ENCODE peak calls at places on chromosomes 13 and 19, in nine cellular contexts. One of them, this sample, is unnamed.

GRCh38 chr13:29458419-29458818 is 137.1 kb downstream of the SLC7A1 start:
- DNase-seq in choroid plexus epithelial cell: no peak
- DNase-seq in GM20000: no peak
- DNase-seq in AG04450: no peak
- DNase-seq in Calu3: no peak
- DNase-seq in kidney epithelial cell: no peak
- DNase-seq in thoracic aorta: no peak
- DNase-seq in heart left ventricle: no peak
- DNase-seq in A549: no peak
- DNase-seq in this sample: no peak

GRCh38 chr13:95745289-95745688 is 68.3 kb downstream of the DNAJC3 start:
- DNase-seq in choroid plexus epithelial cell: no peak
- DNase-seq in GM20000: no peak
- DNase-seq in AG04450: no peak
- DNase-seq in Calu3: no peak
- DNase-seq in kidney epithelial cell: no peak
- DNase-seq in thoracic aorta: no peak
- DNase-seq in heart left ventricle: no peak
- DNase-seq in A549: no peak
- DNase-seq in this sample: no peak

GRCh38 chr19:39582442-39582841 is 19.9 kb upstream of the LGALS13 start:
- DNase-seq in choroid plexus epithelial cell: no peak
- DNase-seq in GM20000: no peak
- DNase-seq in AG04450: no peak
- DNase-seq in Calu3: no peak
- DNase-seq in kidney epithelial cell: no peak
- DNase-seq in thoracic aorta: no peak
- DNase-seq in heart left ventricle: no peak
- DNase-seq in A549: no peak
- DNase-seq in this sample: no peak

GRCh38 chr19:48878219-48879024 is 6.2 kb downstream of the PPP1R15A start:
- DNase-seq in choroid plexus epithelial cell: peak
- DNase-seq in GM20000: no peak
- DNase-seq in AG04450: no peak
- DNase-seq in Calu3: no peak
- DNase-seq in kidney epithelial cell: no peak
- DNase-seq in thoracic aorta: peak
- DNase-seq in heart left ventricle: peak
- DNase-seq in A549: peak
- DNase-seq in this sample: peak

GRCh38 chr13:111316161-111316730 is 4.2 kb upstream of the TEX29 start:
- DNase-seq in choroid plexus epithelial cell: no peak
- DNase-seq in GM20000: no peak
- DNase-seq in AG04450: no peak
- DNase-seq in Calu3: no peak
- DNase-seq in kidney epithelial cell: no peak
- DNase-seq in thoracic aorta: no peak
- DNase-seq in heart left ventricle: no peak
- DNase-seq in A549: no peak
- DNase-seq in this sample: no peak

GRCh38 chr13:39313721-39314120 is 275.5 kb downstream of the NHLRC3 start:
- DNase-seq in choroid plexus epithelial cell: no peak
- DNase-seq in GM20000: no peak
- DNase-seq in AG04450: no peak
- DNase-seq in Calu3: no peak
- DNase-seq in kidney epithelial cell: no peak
- DNase-seq in thoracic aorta: no peak
- DNase-seq in heart left ventricle: no peak
- DNase-seq in A549: no peak
- DNase-seq in this sample: no peak

GRCh38 chr13:110310541-110311491 is 3.7 kb downstream of the COL4A2 start:
- DNase-seq in choroid plexus epithelial cell: no peak
- DNase-seq in GM20000: no peak
- DNase-seq in AG04450: no peak
- DNase-seq in Calu3: no peak
- DNase-seq in kidney epithelial cell: no peak
- DNase-seq in thoracic aorta: no peak
- DNase-seq in heart left ventricle: no peak
- DNase-seq in A549: no peak
- DNase-seq in this sample: no peak

GRCh38 chr19:51610576-51610975 is 19.6 kb downstream of the SIGLEC5 start:
- DNase-seq in choroid plexus epithelial cell: no peak
- DNase-seq in GM20000: no peak
- DNase-seq in AG04450: no peak
- DNase-seq in Calu3: no peak
- DNase-seq in kidney epithelial cell: no peak
- DNase-seq in thoracic aorta: no peak
- DNase-seq in heart left ventricle: no peak
- DNase-seq in A549: no peak
- DNase-seq in this sample: no peak

DNA sequence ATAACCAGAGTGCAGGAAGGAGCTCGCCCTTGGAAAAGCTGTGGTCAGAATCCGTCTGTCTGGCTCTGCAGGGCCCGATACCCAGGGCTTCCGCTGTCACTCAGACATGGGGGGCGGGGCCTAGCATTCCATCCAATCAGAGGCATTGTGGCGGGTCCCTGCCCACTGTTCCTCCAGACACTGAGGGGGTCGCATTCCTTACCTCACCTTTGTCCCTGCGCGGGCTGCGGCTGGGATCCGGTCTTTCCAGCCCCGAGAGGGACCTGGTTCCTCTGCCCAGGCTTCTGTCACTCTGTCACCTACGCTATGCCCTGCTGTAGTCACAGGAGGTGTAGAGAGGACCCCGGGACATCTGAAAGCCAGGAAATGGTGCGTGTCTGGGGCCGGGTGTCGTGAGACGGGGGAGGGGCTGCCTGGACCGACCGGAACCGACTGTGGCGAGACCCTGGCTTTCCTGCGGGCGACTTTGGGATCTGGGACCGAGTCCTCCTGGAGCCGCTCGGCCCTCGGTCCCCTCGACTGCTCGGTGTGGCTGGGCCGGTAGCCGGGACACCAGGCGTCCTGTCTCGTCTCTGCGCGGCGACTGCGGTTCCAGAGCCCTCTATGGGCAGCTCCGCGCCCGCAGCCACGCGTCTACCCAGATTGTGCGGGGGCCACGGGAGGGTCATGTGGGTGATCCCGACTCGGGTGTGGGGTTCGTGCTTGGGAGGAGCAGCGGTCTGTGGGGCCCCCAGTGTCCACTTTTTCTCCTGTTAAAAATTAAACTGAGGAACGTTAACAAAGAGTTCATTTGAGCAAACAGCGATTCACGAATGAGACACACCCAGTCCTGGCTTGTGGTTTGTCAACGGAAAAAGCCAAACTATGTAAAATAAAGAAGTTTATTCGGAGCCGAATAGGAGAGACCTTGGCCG is at the start of gene ZNF69:
- DNase-seq in choroid plexus epithelial cell: peak
- DNase-seq in GM20000: peak
- DNase-seq in AG04450: no peak
- DNase-seq in Calu3: peak
- DNase-seq in kidney epithelial cell: peak
- DNase-seq in thoracic aorta: peak
- DNase-seq in heart left ventricle: peak
- DNase-seq in A549: no peak
- DNase-seq in this sample: peak
- TF ChIP-seq CTCF in choroid plexus epithelial cell: peak
- TF ChIP-seq CTCF in GM20000: no peak
- TF ChIP-seq CTCF in AG04450: peak
- TF ChIP-seq CTCF in Calu3: no peak
- TF ChIP-seq CTCF in kidney epithelial cell: peak
- TF ChIP-seq CTCF in thoracic aorta: no peak
- TF ChIP-seq CTCF in heart left ventricle: no peak
- TF ChIP-seq CTCF in A549: no peak
- TF ChIP-seq CTCF in this sample: no peak

DNA sequence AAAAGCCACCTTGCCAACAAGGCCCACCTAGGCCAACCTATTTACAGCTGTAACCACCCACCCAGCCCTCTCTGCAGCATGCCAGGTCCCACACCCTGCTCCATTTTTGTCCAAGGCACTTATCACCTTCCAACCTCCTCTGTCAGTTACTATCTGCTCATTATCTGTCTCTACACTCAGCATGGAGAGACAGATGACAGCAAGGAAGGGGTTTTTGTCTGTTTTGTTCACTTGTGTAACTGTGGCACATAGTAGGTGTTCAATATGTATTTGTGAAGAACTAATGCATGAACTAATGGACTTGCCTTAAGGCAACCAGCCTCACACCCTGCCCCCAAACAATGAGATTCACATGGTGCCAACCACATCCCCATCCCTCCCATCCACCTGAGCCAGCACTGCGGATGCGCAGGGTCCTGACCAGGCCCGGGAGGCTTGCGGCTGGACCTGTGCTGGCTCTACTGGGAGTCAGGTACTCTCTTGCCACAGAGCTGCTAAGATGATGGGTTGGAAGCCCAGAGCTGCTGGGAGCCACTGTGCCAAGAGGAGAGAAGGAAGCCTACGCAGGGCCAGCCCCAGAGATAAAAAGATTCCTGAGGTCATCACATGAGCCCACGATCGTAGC is 17.2 kb downstream of the DEDD2 start:
- DNase-seq in choroid plexus epithelial cell: no peak
- DNase-seq in GM20000: no peak
- DNase-seq in AG04450: no peak
- DNase-seq in Calu3: no peak
- DNase-seq in kidney epithelial cell: no peak
- DNase-seq in thoracic aorta: no peak
- DNase-seq in heart left ventricle: no peak
- DNase-seq in A549: no peak
- DNase-seq in this sample: no peak
- TF ChIP-seq CTCF in choroid plexus epithelial cell: no peak
- TF ChIP-seq CTCF in GM20000: no peak
- TF ChIP-seq CTCF in AG04450: no peak
- TF ChIP-seq CTCF in Calu3: no peak
- TF ChIP-seq CTCF in kidney epithelial cell: no peak
- TF ChIP-seq CTCF in thoracic aorta: no peak
- TF ChIP-seq CTCF in heart left ventricle: no peak
- TF ChIP-seq CTCF in A549: no peak
- TF ChIP-seq CTCF in this sample: no peak

DNA sequence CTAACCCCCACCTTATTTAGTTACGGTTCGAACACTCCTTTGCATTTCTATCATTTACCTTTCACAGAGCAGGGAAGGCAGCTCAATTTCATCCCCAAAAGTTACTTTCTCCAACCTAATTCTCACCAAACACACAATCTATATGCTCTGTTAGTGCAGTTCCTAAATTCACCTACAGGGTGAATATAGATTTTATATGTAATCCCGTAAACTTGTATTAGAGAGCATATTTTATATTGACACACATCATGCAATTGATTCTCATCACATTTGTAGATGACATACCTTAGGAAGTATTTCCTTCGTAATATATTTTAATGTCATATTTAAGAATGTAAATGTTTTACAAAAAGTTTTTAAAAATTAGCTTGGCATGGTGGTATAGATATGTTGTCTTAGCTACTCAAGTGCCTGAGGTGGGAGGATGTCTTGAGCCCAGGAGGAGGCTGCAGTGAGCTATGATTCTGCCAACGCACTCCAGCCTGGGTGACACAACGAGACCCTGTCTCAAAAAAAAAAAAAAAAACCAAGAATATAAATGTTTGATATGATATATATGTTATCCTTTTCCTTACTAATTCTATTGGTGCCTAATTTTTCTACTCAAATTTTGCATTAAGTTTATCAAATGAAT is 57.3 kb upstream of the TNFRSF19 start:
- DNase-seq in choroid plexus epithelial cell: no peak
- DNase-seq in GM20000: no peak
- DNase-seq in AG04450: no peak
- DNase-seq in Calu3: no peak
- DNase-seq in kidney epithelial cell: no peak
- DNase-seq in thoracic aorta: no peak
- DNase-seq in heart left ventricle: no peak
- DNase-seq in A549: no peak
- DNase-seq in this sample: no peak
- TF ChIP-seq CTCF in choroid plexus epithelial cell: no peak
- TF ChIP-seq CTCF in GM20000: no peak
- TF ChIP-seq CTCF in AG04450: peak
- TF ChIP-seq CTCF in Calu3: no peak
- TF ChIP-seq CTCF in kidney epithelial cell: no peak
- TF ChIP-seq CTCF in thoracic aorta: no peak
- TF ChIP-seq CTCF in heart left ventricle: peak
- TF ChIP-seq CTCF in A549: no peak
- TF ChIP-seq CTCF in this sample: no peak

GRCh38 chr13:52010890-52011689 is at the start of gene ATP7B:
- DNase-seq in choroid plexus epithelial cell: no peak
- DNase-seq in GM20000: peak
- DNase-seq in AG04450: no peak
- DNase-seq in Calu3: no peak
- DNase-seq in kidney epithelial cell: no peak
- DNase-seq in thoracic aorta: no peak
- DNase-seq in heart left ventricle: peak
- DNase-seq in A549: peak
- DNase-seq in this sample: peak
- TF ChIP-seq CTCF in choroid plexus epithelial cell: peak
- TF ChIP-seq CTCF in GM20000: no peak
- TF ChIP-seq CTCF in AG04450: peak
- TF ChIP-seq CTCF in Calu3: no peak
- TF ChIP-seq CTCF in kidney epithelial cell: peak
- TF ChIP-seq CTCF in thoracic aorta: no peak
- TF ChIP-seq CTCF in heart left ventricle: no peak
- TF ChIP-seq CTCF in A549: no peak
- TF ChIP-seq CTCF in this sample: peak

GRCh38 chr13:103873725-103874124 is 807.5 kb upstream of the SLC10A2 start:
- DNase-seq in choroid plexus epithelial cell: no peak
- DNase-seq in GM20000: no peak
- DNase-seq in AG04450: no peak
- DNase-seq in Calu3: no peak
- DNase-seq in kidney epithelial cell: no peak
- DNase-seq in thoracic aorta: no peak
- DNase-seq in heart left ventricle: no peak
- DNase-seq in A549: no peak
- DNase-seq in this sample: no peak

GRCh38 chr13:103878891-103879605 is 812.8 kb upstream of the SLC10A2 start:
- DNase-seq in choroid plexus epithelial cell: peak
- DNase-seq in GM20000: no peak
- DNase-seq in AG04450: no peak
- DNase-seq in Calu3: no peak
- DNase-seq in kidney epithelial cell: no peak
- DNase-seq in thoracic aorta: no peak
- DNase-seq in heart left ventricle: no peak
- DNase-seq in A549: no peak
- DNase-seq in this sample: no peak

DNA sequence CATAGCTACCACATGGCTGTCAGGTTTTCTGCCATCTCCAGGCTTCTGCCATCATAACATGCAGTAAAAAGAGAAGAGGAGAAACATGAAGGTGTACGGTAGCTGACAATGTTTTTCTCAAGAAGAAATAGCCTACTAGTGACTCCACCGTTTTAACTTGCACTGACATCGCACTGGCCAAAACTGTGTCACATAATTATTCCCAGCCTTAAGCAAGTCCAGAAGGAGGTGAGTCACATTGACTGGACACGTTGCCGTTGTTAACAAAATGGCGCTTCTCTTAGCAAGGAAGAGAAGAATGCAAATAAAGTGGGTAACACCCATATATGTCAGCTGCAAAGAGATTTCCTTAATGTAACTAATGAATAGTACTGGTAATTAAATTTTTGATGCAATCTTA is 810.4 kb upstream of the SLC10A2 start:
- DNase-seq in choroid plexus epithelial cell: no peak
- DNase-seq in GM20000: no peak
- DNase-seq in AG04450: no peak
- DNase-seq in Calu3: no peak
- DNase-seq in kidney epithelial cell: no peak
- DNase-seq in thoracic aorta: no peak
- DNase-seq in heart left ventricle: no peak
- DNase-seq in A549: no peak
- DNase-seq in this sample: no peak
- TF ChIP-seq CTCF in choroid plexus epithelial cell: no peak
- TF ChIP-seq CTCF in GM20000: no peak
- TF ChIP-seq CTCF in AG04450: no peak
- TF ChIP-seq CTCF in Calu3: no peak
- TF ChIP-seq CTCF in kidney epithelial cell: no peak
- TF ChIP-seq CTCF in thoracic aorta: no peak
- TF ChIP-seq CTCF in heart left ventricle: no peak
- TF ChIP-seq CTCF in A549: no peak
- TF ChIP-seq CTCF in this sample: no peak